ENCODE peak calls at places on chromosomes 4 and X, in nine cellular contexts. F, G, V, P, M, J, B, N and U are unnamed samples.

GRCh38 chr4:38424171-38424871 is 239.7 kb upstream of the KLF3 start:
- DNase-seq in M (no peak), B (peak; percentile 15), N (no peak), J (no peak), V (peak; percentile 10), G (peak; percentile 58), F (peak; percentile 3), P (no peak), U (no peak)

GRCh38 chr4:22695011-22695410 is 2.3 kb downstream of the GBA3 start:
- DNase-seq in V (no peak), J (no peak), B (no peak), G (no peak), F (no peak), N (no peak), P (no peak), M (no peak), U (no peak)

GRCh38 chrX:120270567-120270966 is 20.0 kb downstream of the ZBTB33 start:
- DNase-seq in F (no peak), P (no peak), N (no peak), J (no peak), V (no peak), B (no peak), G (peak; percentile 6), M (no peak), U (no peak)

GRCh38 chrX:8364369-8365141 is 100.1 kb upstream of the VCX3B start:
- DNase-seq in V (no peak), M (no peak), F (peak; percentile 63), P (peak; percentile 50), B (no peak), J (no peak), G (peak; percentile 63), N (no peak), U (no peak)

GRCh38 chrX:45063319-45064095 is 137.2 kb downstream of the DIPK2B start:
- DNase-seq in V (no peak), F (no peak), J (no peak), G (no peak), N (no peak), P (no peak), B (no peak), M (no peak), U (no peak)

GRCh38 chr4:6989331-6989923 is 53.7 kb upstream of the TADA2B start:
- DNase-seq in B (no peak), F (no peak), V (no peak), J (no peak), G (no peak), M (no peak), P (no peak), N (peak; percentile 54), U (no peak)

GRCh38 chr4:6206771-6207290 is 6.5 kb upstream of the JAKMIP1 start:
- DNase-seq in V (no peak), J (no peak), N (no peak), M (no peak), G (no peak), F (no peak), P (no peak), B (no peak), U (no peak)

GRCh38 chrX:48695524-48695875 is 1.0 kb upstream of the SUV39H1 start:
- DNase-seq in M (no peak), P (no peak), B (no peak), G (no peak), J (no peak), V (no peak), F (no peak), N (no peak), U (no peak)

GRCh38 chr4:6916587-6917444 is 7.2 kb downstream of the TBC1D14 start:
- DNase-seq in P (peak; percentile 68), V (no peak), F (no peak), G (no peak), B (peak; percentile 57), J (no peak), M (no peak), N (no peak), U (peak; percentile 46)

GRCh38 chrX:71166461-71166860 is 21.8 kb downstream of the NLGN3 start:
- DNase-seq in N (no peak), J (no peak), M (no peak), P (no peak), F (no peak), V (no peak), B (no peak), G (no peak), U (no peak)

GRCh38 chr4:160299608-160300007 is 1196.7 kb downstream of the RAPGEF2 start:
- DNase-seq in V (no peak), M (no peak), G (no peak), J (no peak), P (peak; percentile 86), B (no peak), F (no peak), N (no peak), U (no peak)

GRCh38 chr4:60989141-60989540 is 211.0 kb upstream of the ADGRL3 start:
- DNase-seq in M (no peak), F (no peak), J (no peak), B (no peak), G (no peak), P (no peak), V (no peak), N (no peak), U (no peak)

GRCh38 chr4:119627267-119628190 is 1.1 kb downstream of the PDE5A start:
- DNase-seq in P (peak; percentile 61), F (peak; percentile 32), N (no peak), B (peak; percentile 46), J (peak; percentile 63), G (peak; percentile 73), V (peak; percentile 69), M (peak; percentile 48), U (peak; percentile 19)

GRCh38 chr4:104475652-104476051 is 19.0 kb downstream of the CXXC4 start:
- DNase-seq in N (no peak), G (no peak), P (no peak), B (no peak), F (no peak), M (no peak), V (no peak), J (no peak), U (no peak)

GRCh38 chr4:94758141-94758699 is 465 bp downstream of the BMPR1B start:
- DNase-seq in F (no peak), N (no peak), V (no peak), P (peak; percentile 40), G (no peak), J (peak; percentile 37), B (peak; percentile 25), M (peak; percentile 33), U (no peak)

GRCh38 chrX:53483838-53484420 is 49.8 kb upstream of the HSD17B10 start:
- DNase-seq in F (no peak), B (no peak), N (no peak), M (no peak), J (no peak), V (no peak), P (no peak), G (no peak), U (no peak)

GRCh38 chr4:7647932-7648812 is 213.4 kb upstream of the PSAPL1 start:
- DNase-seq in J (no peak), N (no peak), B (no peak), F (no peak), V (no peak), G (no peak), P (no peak), M (no peak), U (no peak)

GRCh38 chrX:134545524-134545923 is 85.6 kb downstream of the HPRT1 start:
- DNase-seq in N (peak; percentile 47), F (no peak), G (no peak), M (no peak), V (no peak), J (no peak), B (no peak), P (no peak), U (no peak)
- H3K4me1 ChIP-seq in N (peaks cover 4% of the 10 kb centered on the region), F (no peaks in the 10 kb centered on the region), G (no peaks in the 10 kb centered on the region), M (no peaks in the 10 kb centered on the region), V (peaks cover 45% of the 10 kb centered on the region), J (no peaks in the 10 kb centered on the region), B (no peaks in the 10 kb centered on the region), P (peaks cover 30% of the 10 kb centered on the region), U (peaks cover 20% of the 10 kb centered on the region)

GRCh38 chr4:1551211-1551610 is 132.9 kb downstream of the FAM53A start:
- DNase-seq in P (no peak), V (no peak), N (no peak), B (no peak), M (no peak), F (no peak), G (no peak), J (peak; percentile 11), U (no peak)
- H3K27me3 ChIP-seq in P (no peaks in the 10 kb centered on the region), V (peaks cover 29% of the 10 kb centered on the region), N (no peaks in the 10 kb centered on the region), B (no peaks in the 10 kb centered on the region), M (peaks cover 46% of the 10 kb centered on the region), F (peaks cover 45% of the 10 kb centered on the region), G (peaks cover 10% of the 10 kb centered on the region), J (peaks cover 26% of the 10 kb centered on the region), U (no peaks in the 10 kb centered on the region)

GRCh38 chr4:40455340-40455902 is 120.3 kb downstream of the CHRNA9 start:
- DNase-seq in B (no peak), M (no peak), P (no peak), V (no peak), F (no peak), J (no peak), N (no peak), G (no peak), U (no peak)
- H3K4me1 ChIP-seq in B (no peaks in the 10 kb centered on the region), M (no peaks in the 10 kb centered on the region), P (no peaks in the 10 kb centered on the region), V (no peaks in the 10 kb centered on the region), F (no peaks in the 10 kb centered on the region), J (no peaks in the 10 kb centered on the region), N (no peaks in the 10 kb centered on the region), G (no peaks in the 10 kb centered on the region), U (no peaks in the 10 kb centered on the region)

GRCh38 chr4:173529505-173530325 is at the start of gene HAND2:
- DNase-seq in N (peak; percentile 93), M (no peak), B (peak; percentile 96), P (peak; percentile 94), G (peak; percentile 94), V (peak; percentile 87), J (no peak), F (no peak), U (no peak)
- H3K27me3 ChIP-seq in N (no peaks in the 10 kb centered on the region), M (peaks cover 97% of the 10 kb centered on the region), B (no peaks in the 10 kb centered on the region), P (no peaks in the 10 kb centered on the region), G (peaks cover 24% of the 10 kb centered on the region), V (peaks cover 98% of the 10 kb centered on the region), J (peaks cover 86% of the 10 kb centered on the region), F (peaks cover 98% of the 10 kb centered on the region), U (peaks cover 47% of the 10 kb centered on the region)

DNA sequence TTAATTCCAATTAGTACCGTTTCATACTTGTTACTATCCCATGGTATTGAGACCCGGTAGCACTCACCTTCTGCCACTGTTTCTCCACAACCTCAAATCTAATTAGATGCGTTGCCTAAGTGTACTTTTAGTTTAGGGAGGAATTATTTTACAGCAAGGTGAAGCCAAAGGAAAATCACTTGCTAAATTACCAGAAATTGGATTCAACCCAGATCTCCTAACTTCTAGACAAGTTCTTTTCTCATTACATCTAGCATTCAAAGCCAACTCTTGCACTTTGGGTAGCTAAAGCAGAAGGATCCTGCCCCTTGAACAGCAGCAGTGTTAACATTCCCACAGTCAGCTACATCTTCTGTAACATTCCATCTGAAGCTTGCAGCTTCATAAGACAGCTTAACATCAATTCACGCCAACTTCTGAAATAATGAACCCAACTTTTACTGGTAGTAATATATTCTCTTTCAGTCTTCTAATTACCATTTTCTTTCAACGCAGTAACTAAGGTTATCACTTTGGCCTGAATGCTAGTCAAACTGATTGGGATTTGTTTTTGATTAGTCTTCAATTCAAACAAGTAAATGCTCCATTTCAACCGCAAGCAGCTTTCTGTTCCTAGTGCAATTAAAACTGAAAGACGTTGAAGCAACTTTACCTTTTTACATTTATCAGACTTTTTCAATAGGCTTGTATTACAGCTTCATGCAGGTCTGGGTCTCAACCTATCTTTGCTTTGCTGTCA is 944 bp upstream of the SEC31A start:
- DNase-seq in N (no peak), G (no peak), P (no peak), V (no peak), J (no peak), M (no peak), F (no peak), B (no peak), U (no peak)
- H3K4me1 ChIP-seq in N (peaks cover 23% of the 10 kb centered on the region), G (peaks cover 14% of the 10 kb centered on the region), P (no peaks in the 10 kb centered on the region), V (peaks cover 37% of the 10 kb centered on the region), J (peaks cover 26% of the 10 kb centered on the region), M (no peaks in the 10 kb centered on the region), F (no peaks in the 10 kb centered on the region), B (no peaks in the 10 kb centered on the region), U (peaks cover 23% of the 10 kb centered on the region)

GRCh38 chrX:43631841-43632240 is 24.3 kb upstream of the MAOA start:
- DNase-seq in V (no peak), N (no peak), P (no peak), B (no peak), G (no peak), M (no peak), F (no peak), J (no peak), U (no peak)
- H3K27me3 ChIP-seq in V (peaks cover 40% of the 10 kb centered on the region), N (no peaks in the 10 kb centered on the region), P (no peaks in the 10 kb centered on the region), B (no peaks in the 10 kb centered on the region), G (no peaks in the 10 kb centered on the region), M (no peaks in the 10 kb centered on the region), F (no peaks in the 10 kb centered on the region), J (peaks cover 9% of the 10 kb centered on the region), U (peaks cover 2% of the 10 kb centered on the region)